ENCODE peak calls at places on chromosomes 11 and 22, in eight cellular contexts. Y is GM12891, L is ovary, E is A549, X is body of pancreas, G is sigmoid colon, J is NB4, U is transverse colon. N is an unnamed sample.

GRCh38 chr11:34262601-34263081 is 95.2 kb downstream of the ABTB2 start:
- DNase-seq in X (no peak), G (no peak), J (no peak), Y (no peak), E (no peak), L (no peak), U (no peak), N (no peak)

GRCh38 chr11:126636911-126637799 is 281.7 kb downstream of the ST3GAL4 start:
- DNase-seq in E (peak), L (no peak), J (no peak), U (no peak), Y (no peak), G (no peak), X (no peak), N (no peak)

GRCh38 chr22:48835364-48835763 is 992.3 kb downstream of the BRD1 start:
- DNase-seq in E (no peak), G (no peak), L (no peak), J (no peak), U (no peak), Y (no peak), X (no peak), N (no peak)

GRCh38 chr11:44372989-44373388 is 63.0 kb upstream of the ALX4 start:
- DNase-seq in L (no peak), J (no peak), U (no peak), Y (no peak), X (no peak), E (no peak), G (no peak), N (no peak)

GRCh38 chr11:114340311-114341131 is 44.3 kb downstream of the NNMT start:
- DNase-seq in E (peak), Y (no peak), U (peak), L (peak), J (peak), G (peak), X (peak), N (peak)

GRCh38 chr11:7600205-7600775 is 73.0 kb downstream of the CYB5R2 start:
- DNase-seq in L (no peak), J (peak), Y (no peak), E (peak), G (peak), X (peak), U (peak), N (peak)

GRCh38 chr11:113935858-113936257 is 31.3 kb downstream of the HTR3B start:
- DNase-seq in J (no peak), L (no peak), U (no peak), E (no peak), G (no peak), X (no peak), Y (no peak), N (no peak)

GRCh38 chr11:13726456-13726855 is 58.0 kb downstream of the FAR1 start:
- DNase-seq in J (no peak), Y (no peak), U (no peak), L (no peak), G (no peak), X (no peak), E (no peak), N (no peak)

GRCh38 chr11:44304091-44305084 is 5.6 kb downstream of the ALX4 start:
- DNase-seq in G (no peak), E (no peak), Y (no peak), X (no peak), J (no peak), L (no peak), U (no peak), N (no peak)

GRCh38 chr22:30212363-30212995 is 34.1 kb downstream of the LIF start:
- DNase-seq in G (peak), L (no peak), E (peak), Y (no peak), X (peak), J (peak), U (peak), N (peak)

GRCh38 chr11:96254087-96254486 is 88.9 kb downstream of the MAML2 start:
- DNase-seq in Y (no peak), J (peak), E (no peak), U (peak), L (no peak), X (no peak), G (no peak), N (no peak)

GRCh38 chr22:20235453-20235991 is 32.6 kb downstream of the RTN4R start:
- DNase-seq in E (no peak), L (no peak), G (no peak), X (no peak), Y (no peak), U (no peak), J (peak), N (no peak)

GRCh38 chr11:110948112-110948511 is 235.9 kb upstream of the ARHGAP20 start:
- DNase-seq in G (no peak), U (no peak), L (no peak), J (no peak), Y (no peak), E (no peak), X (no peak), N (peak)

GRCh38 chr22:23263651-23264555 is 83.6 kb downstream of the BCR start:
- DNase-seq in Y (no peak), E (no peak), L (no peak), X (no peak), G (no peak), U (peak), J (peak), N (no peak)

GRCh38 chr22:31089101-31090100 is 8.3 kb downstream of the SMTN start:
- DNase-seq in J (peak), E (peak), U (peak), L (peak), G (peak), Y (peak), X (peak), N (peak)

GRCh38 chr11:17408026-17408425 is 19.6 kb upstream of the KCNJ11 start:
- DNase-seq in L (no peak), J (no peak), Y (no peak), E (no peak), X (no peak), U (no peak), G (no peak), N (no peak)

GRCh38 chr11:71406681-71407080 is 41.5 kb downstream of the DHCR7 start:
- DNase-seq in Y (no peak), E (no peak), J (peak), X (no peak), L (no peak), U (no peak), G (no peak), N (no peak)

GRCh38 chr11:111359223-111360149 is 19.6 kb downstream of the POU2AF1 start:
- DNase-seq in E (no peak), U (no peak), J (peak), X (no peak), Y (no peak), L (no peak), G (no peak), N (no peak)

GRCh38 chr11:35792148-35792845 is 129.7 kb downstream of the TRIM44 start:
- DNase-seq in G (no peak), E (no peak), U (no peak), J (no peak), X (peak), L (no peak), Y (no peak), N (peak)

GRCh38 chr11:1660025-1660867 is 30.7 kb downstream of the KRTAP5-5 start:
- DNase-seq in Y (no peak), U (no peak), L (no peak), E (no peak), J (no peak), G (no peak), X (no peak), N (no peak)

GRCh38 chr22:35426801-35427140 is 26.8 kb downstream of the MCM5 start:
- DNase-seq in Y (no peak), G (no peak), J (no peak), E (no peak), X (no peak), U (no peak), L (no peak), N (no peak)

GRCh38 chr11:108802492-108802891 is 137.6 kb downstream of the DDX10 start:
- DNase-seq in Y (no peak), J (no peak), E (no peak), X (no peak), L (no peak), G (no peak), U (no peak), N (no peak)

GRCh38 chr11:23727821-23728220 is 769.0 kb upstream of the LUZP2 start:
- DNase-seq in X (no peak), G (no peak), E (peak), U (no peak), L (no peak), J (no peak), Y (no peak), N (no peak)

GRCh38 chr11:65634905-65635731 is 2.8 kb upstream of the SIPA1 start:
- DNase-seq in J (no peak), L (no peak), X (no peak), U (no peak), Y (no peak), G (no peak), E (no peak), N (no peak)
- TF ChIP-seq POLR2A in J (no peak), L (no peak), X (no peak), U (no peak), Y (no peak), G (no peak), E (no peak), N (no peak)

DNA sequence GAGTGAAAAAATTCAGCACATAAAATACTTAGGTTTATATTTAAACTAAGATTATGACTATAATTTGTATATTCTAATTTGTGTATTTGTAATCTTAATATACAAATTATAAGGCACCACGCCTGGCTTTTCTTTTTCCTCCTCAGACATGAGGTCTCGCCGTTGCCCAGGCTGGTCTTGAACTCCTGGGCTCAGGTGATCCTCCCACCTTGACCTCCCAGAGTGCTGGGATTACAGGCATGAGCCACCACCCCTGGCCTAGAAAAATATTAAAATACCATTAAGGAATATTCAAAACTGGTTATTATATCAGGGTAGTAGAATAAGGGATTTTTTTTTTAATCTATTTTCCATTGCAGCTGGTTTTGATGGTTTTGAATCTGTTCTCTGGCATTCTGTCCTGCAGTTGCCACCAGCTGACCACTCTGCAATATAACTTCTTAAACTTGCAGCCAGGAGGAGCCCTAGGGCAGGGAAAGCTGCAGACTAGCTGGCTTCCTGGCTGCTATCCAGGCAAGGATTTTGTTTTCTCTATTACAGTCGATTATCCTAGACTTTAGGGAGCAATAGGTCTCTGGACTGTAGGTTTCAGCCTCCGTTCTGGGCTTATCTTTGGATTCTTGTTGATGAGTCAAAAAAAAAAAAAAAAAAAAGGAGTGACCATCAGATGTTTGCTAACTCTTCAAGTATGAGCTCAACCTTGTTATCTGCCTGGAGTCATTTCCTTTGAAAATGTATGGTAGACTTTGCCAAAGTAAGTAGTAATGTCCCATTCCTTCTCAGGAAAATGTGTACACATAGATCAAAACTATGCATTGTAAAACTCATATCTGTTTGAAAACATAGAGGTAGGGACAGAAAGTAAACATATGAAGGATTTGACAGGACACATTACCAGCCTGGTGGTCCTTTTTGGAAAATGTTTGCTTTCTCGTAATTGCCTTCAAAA is 13.2 kb downstream of the POLA2 start:
- DNase-seq in Y (no peak), X (peak), U (peak), L (peak), G (peak), E (peak), J (peak), N (peak)
- TF ChIP-seq POLR2A in Y (no peak), X (no peak), U (no peak), L (peak), G (no peak), E (no peak), J (no peak), N (no peak)

GRCh38 chr11:125064070-125064469 is 965 bp downstream of the SLC37A2 start:
- DNase-seq in X (no peak), G (no peak), E (no peak), J (no peak), L (no peak), Y (no peak), U (no peak), N (no peak)
- TF ChIP-seq POLR2A in X (no peak), G (no peak), E (no peak), J (no peak), L (no peak), Y (no peak), U (no peak), N (no peak)

DNA sequence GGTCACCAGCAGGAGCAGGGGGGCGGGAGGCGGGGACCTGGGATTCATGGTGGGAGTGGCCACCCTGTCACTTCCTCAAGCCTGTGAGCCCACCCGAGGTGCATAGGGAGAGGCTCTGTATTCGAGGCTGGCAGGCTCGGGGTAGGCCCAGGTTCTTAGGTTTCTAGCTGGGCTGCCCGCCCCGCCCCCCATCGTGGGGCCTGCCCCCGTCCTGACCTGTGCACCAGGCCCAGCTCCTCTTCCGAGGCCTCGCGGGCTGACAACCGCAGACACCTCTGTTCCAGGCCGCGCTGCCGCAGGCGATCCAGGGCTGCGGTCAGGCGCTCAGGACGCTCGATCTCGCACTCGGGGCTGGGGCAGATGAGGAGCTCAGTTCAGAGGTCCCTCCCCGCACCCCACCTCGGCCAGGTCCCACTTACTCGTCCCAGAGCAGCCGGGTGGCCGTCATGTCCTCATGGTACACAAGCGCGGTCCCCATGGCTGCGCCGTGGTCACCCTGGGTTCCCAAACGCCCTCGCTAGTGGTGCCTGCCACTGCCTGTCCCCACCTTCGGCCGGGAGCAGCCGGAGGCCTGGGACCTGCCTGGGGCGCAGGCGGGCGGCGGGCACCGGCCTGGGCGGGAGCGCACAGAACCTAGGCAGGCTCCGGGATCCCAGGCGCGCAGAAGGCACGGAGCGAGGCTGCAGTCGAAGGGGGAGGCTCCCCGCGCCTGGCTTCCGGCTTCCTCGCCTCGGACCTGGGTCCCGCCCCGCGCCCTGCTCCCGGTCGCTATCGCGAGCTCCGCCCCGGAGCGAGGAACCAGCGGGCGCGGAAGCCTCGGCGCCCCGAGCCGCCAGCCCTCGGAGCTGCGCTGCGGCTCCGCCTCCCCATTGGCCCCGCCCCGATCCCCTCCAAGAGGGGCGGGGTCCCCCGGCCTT is at the start of gene HDAC10:
- DNase-seq in U (peak), Y (peak), G (peak), L (peak), X (peak), E (peak), J (peak), N (no peak)
- TF ChIP-seq POLR2A in U (peak), Y (peak), G (no peak), L (no peak), X (peak), E (no peak), J (peak), N (no peak)

GRCh38 chr11:59102259-59102765 is 4.7 kb upstream of the FAM111B start:
- DNase-seq in U (peak), L (no peak), X (peak), J (no peak), Y (peak), G (peak), E (peak), N (no peak)
- TF ChIP-seq POLR2A in U (no peak), L (no peak), X (no peak), J (no peak), Y (peak), G (no peak), E (no peak), N (no peak)

DNA sequence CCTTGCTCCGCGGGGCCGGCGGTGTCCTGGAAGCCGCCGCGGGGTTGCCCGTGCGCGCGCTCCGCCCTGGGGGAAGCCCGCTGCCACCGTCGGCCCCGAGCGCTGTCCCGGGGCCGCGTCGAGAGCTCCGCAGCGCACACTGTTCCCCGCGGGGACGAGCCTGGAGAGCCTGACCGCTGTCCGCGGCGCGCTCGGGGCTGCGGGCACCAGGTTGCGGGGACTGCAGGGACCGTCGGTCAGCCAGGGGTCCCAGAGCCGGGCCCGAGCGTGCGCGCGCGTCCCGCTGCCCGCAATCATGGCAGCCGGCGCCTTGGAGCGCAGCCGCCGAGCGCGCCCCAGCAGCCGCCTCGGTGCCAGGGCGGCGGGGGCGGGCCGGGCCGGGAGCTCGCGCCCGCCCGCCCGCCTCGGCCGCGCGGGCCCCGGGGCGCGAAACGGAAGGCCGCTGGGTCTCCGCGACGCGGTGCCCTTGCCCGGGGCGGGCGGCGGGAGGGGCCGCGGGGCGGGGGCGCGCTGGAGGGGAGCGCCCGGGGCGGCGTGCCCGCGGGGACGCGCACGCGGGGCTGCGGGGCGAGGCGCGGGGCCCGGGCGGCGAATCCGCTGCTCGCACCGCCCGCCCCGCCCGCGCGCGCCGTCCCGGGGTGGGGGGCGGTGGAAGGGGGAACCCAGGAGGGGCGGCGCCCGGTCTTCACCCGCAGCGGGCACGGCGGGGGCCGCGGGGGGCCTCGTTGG is 79.4 kb upstream of the PPARA start:
- DNase-seq in G (peak), Y (no peak), X (peak), U (peak), L (peak), J (peak), E (peak), N (peak)
- TF ChIP-seq POLR2A in G (no peak), Y (no peak), X (no peak), U (no peak), L (no peak), J (no peak), E (no peak), N (peak)

DNA sequence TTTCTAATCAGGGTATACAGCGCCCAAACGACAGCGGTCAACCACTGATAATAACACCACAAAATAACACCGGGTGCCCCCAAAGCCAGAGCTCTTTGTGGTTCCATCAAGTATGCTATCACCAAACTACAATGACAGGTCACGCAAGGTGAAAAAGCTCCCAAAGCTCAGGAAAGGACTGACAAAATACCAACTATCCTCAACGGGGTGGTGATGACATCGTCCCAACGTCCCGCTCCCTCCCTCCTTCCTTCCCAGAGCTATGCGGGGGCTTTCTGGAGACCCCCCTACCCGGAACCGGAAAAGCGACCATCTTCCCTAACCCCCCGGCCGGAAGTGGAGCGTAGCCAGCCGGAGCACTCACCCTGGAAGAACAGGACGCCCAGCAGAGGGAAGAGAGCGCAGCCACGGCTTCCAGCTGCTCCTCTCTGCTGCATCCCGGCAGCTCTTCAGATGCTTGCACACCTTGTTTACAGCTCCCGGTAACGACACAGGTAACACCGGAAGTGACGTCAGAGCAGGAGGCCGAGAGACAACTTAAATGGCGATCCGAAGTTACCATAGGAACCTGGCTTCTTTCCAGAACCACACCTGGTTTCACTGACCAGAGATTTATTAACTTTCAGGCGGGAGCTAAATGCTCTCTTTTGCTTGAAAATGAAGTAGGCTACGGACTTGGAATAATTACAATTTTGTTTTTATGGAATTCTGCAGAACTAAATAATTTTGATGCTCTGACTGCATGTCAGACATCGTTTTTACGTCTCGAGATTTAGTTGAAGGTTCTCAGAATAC is at the start of gene MPZL3:
- DNase-seq in U (peak), G (peak), J (peak), E (peak), X (peak), L (peak), Y (peak), N (peak)
- TF ChIP-seq POLR2A in U (peak), G (no peak), J (no peak), E (peak), X (peak), L (no peak), Y (peak), N (no peak)

GRCh38 chr11:66001941-66002647 is at the start of the genes BANF1 and EIF1AD:
- DNase-seq in E (peak), J (peak), L (peak), G (peak), U (peak), X (peak), Y (peak), N (peak)
- TF ChIP-seq POLR2A in E (peak), J (peak), L (peak), G (peak), U (peak), X (peak), Y (peak), N (peak)

GRCh38 chr11:122137081-122137793 is 21.2 kb upstream of the BLID start:
- DNase-seq in E (peak), G (no peak), L (no peak), Y (no peak), U (no peak), X (no peak), J (no peak), N (no peak)
- TF ChIP-seq POLR2A in E (no peak), G (no peak), L (no peak), Y (no peak), U (no peak), X (no peak), J (no peak), N (no peak)

N was measured in gastrocnemius medialis.